ENCODE peak calls at places on chromosomes 16 and 17, in five cellular contexts. F is cerebellum; D is Daoy; V is effector CD4-positive, alpha-beta T cell; T is stimulated activated effector memory CD8-positive, alpha-beta T cell treated with anti-CD3 and anti-CD28 coated beads, Interleukin-12 subunit alpha, Interleukin-12 subunit beta, amount 100 ng/mL, for 72 hours. A is an unnamed sample.

GRCh38 chr16:66440970-66441369 is 13.9 kb downstream of the BEAN1 start:
- DNase-seq in D (no peak), V (no peak), T (no peak), F (no peak), A (no peak)

GRCh38 chr17:39702901-39703893 is 3.3 kb downstream of the ERBB2 start:
- DNase-seq in D (no peak), T (no peak), V (no peak), F (no peak), A (no peak)

GRCh38 chr16:4613636-4614570 is 785 bp downstream of the UBALD1 start:
- DNase-seq in T (peak), F (no peak), D (peak), V (no peak), A (peak)

GRCh38 chr17:32835291-32835761 is 41.6 kb downstream of the MYO1D start:
- DNase-seq in D (no peak), F (no peak), T (no peak), V (no peak), A (peak)

GRCh38 chr17:35119370-35120185 is at the start of gene RAD51D:
- DNase-seq in F (peak), V (peak), T (peak), D (peak), A (peak)

GRCh38 chr17:45130640-45131293 is 1.5 kb downstream of the PLCD3 start:
- DNase-seq in T (no peak), F (no peak), V (no peak), D (no peak), A (no peak)

GRCh38 chr17:63039342-63039741 is 73.3 kb downstream of the TANC2 start:
- DNase-seq in V (no peak), T (no peak), F (no peak), D (no peak), A (no peak)

GRCh38 chr16:67446968-67447507 is 16.1 kb downstream of the HSD11B2 start:
- DNase-seq in T (no peak), V (no peak), F (no peak), D (no peak), A (no peak)

GRCh38 chr16:76309639-76310335 is 32.6 kb downstream of the CNTNAP4 start:
- DNase-seq in T (no peak), F (peak), V (no peak), D (no peak), A (no peak)

GRCh38 chr16:9027070-9027799 is 63.5 kb upstream of the USP7 start:
- DNase-seq in V (no peak), D (no peak), T (no peak), F (no peak), A (no peak)

GRCh38 chr16:30488764-30489595 is 16.4 kb downstream of the ITGAL start:
- DNase-seq in F (no peak), D (no peak), V (no peak), T (no peak), A (no peak)

GRCh38 chr17:81309140-81309858 is 14.2 kb upstream of the SLC38A10 start:
- DNase-seq in V (no peak), D (peak), T (no peak), F (peak), A (peak)

GRCh38 chr17:3693829-3694231 is 2.1 kb downstream of the P2RX5 start:
- DNase-seq in F (no peak), D (no peak), T (peak), V (no peak), A (no peak)

GRCh38 chr17:41645371-41646063 is 21.1 kb upstream of the KRT17 start:
- DNase-seq in V (no peak), F (no peak), D (peak), T (no peak), A (peak)

GRCh38 chr17:44677136-44677535 is 12.4 kb downstream of the CCDC43 start:
- DNase-seq in T (no peak), V (no peak), D (no peak), F (no peak), A (no peak)

GRCh38 chr16:83717814-83718213 is 90.0 kb upstream of the HSBP1 start:
- DNase-seq in D (peak), V (no peak), T (no peak), F (no peak), A (no peak)

GRCh38 chr16:82078125-82078524 is 43.1 kb downstream of the HSD17B2 start:
- DNase-seq in F (no peak), T (no peak), D (no peak), V (no peak), A (no peak)